ENCODE peak calls at places on chromosomes 2 and 18, in four cellular contexts. F, Z, X and O are unnamed samples.

GRCh38 chr2:29782087-29782486 is 139.3 kb downstream of the ALK start:
- DNase-seq in Z (no peak), F (no peak), X (no peak), O (no peak)

GRCh38 chr2:138219961-138220360 is 255.7 kb downstream of the HNMT start:
- DNase-seq in Z (no peak), X (no peak), F (no peak), O (no peak)

GRCh38 chr2:112020561-112020960 is 34.5 kb upstream of the TMEM87B start:
- DNase-seq in F (no peak), Z (no peak), X (no peak), O (no peak)

GRCh38 chr2:217052856-217053577 is 193.2 kb upstream of the TNP1 start:
- DNase-seq in F (no peak), X (no peak), Z (no peak), O (no peak)

GRCh38 chr18:41864216-41864615 is 90.8 kb upstream of the PIK3C3 start:
- DNase-seq in F (no peak), Z (no peak), X (no peak), O (no peak)

GRCh38 chr2:73933194-73933593 is 6.5 kb downstream of the DGUOK start:
- DNase-seq in Z (peak), X (no peak), F (no peak), O (no peak)

GRCh38 chr2:101770672-101771071 is 73.2 kb downstream of the MAP4K4 start:
- DNase-seq in F (peak), Z (peak), X (no peak), O (no peak)

GRCh38 chr2:96413067-96413722 is 77.6 kb downstream of the NCAPH start:
- DNase-seq in X (no peak), F (no peak), Z (peak), O (no peak)

GRCh38 chr18:61127714-61128485 is 205.3 kb upstream of the CDH20 start:
- DNase-seq in X (no peak), Z (no peak), F (no peak), O (no peak)

GRCh38 chr2:62550466-62550865 is 44.5 kb upstream of the TMEM17 start:
- DNase-seq in F (no peak), X (no peak), Z (no peak), O (no peak)

GRCh38 chr2:72511906-72512305 is 313.9 kb downstream of the EXOC6B start:
- DNase-seq in F (no peak), X (no peak), Z (no peak), O (no peak)

GRCh38 chr2:96150791-96151594 is 5.8 kb upstream of the DUSP2 start:
- DNase-seq in F (no peak), Z (no peak), X (no peak), O (peak)

GRCh38 chr2:191933307-191934105 is 86.6 kb upstream of the CAVIN2 start:
- DNase-seq in X (no peak), Z (peak), F (no peak), O (no peak)